ENCODE peak calls at places on chromosome 22, in eight cellular contexts. T is heart left ventricle, G is SJCRH30, C is Caco-2, J is mammary epithelial cell, V is GM12865, K is astrocyte of the spinal cord, Q is AG09309. H is an unnamed sample.

GRCh38 chr22:28051787-28052356 is 132.8 kb upstream of the PITPNB start:
- DNase-seq in Q (no peak), G (peak; percentile 68), V (peak; percentile 50), T (peak; percentile 79), C (peak; percentile 69), K (peak; percentile 70), J (peak; percentile 25), H (peak; percentile 88)

GRCh38 chr22:40324468-40325305 is 21.6 kb upstream of the ADSL start:
- DNase-seq in V (no peak), J (no peak), C (no peak), Q (no peak), G (no peak), K (no peak), T (no peak), H (no peak)

GRCh38 chr22:30196867-30197336 is 49.7 kb downstream of the LIF start:
- DNase-seq in G (no peak), K (no peak), V (no peak), C (no peak), T (no peak), Q (no peak), J (no peak), H (no peak)

GRCh38 chr22:24834845-24835570 is 29.0 kb downstream of the SGSM1 start:
- DNase-seq in C (no peak), T (no peak), J (peak; percentile 48), G (no peak), V (peak; percentile 4), K (no peak), Q (no peak), H (no peak)

GRCh38 chr22:49657275-49657973 is 170.2 kb downstream of the BRD1 start:
- DNase-seq in Q (no peak), T (peak; percentile 86), C (no peak), K (no peak), V (peak; percentile 40), G (no peak), J (no peak), H (peak; percentile 82)

GRCh38 chr22:39943366-39943765 is 16.8 kb upstream of the TMA7B start:
- DNase-seq in G (no peak), K (no peak), C (peak; percentile 39), Q (no peak), T (no peak), J (no peak), V (peak; percentile 32), H (no peak)

GRCh38 chr22:29375436-29376076 is 12.8 kb downstream of the AP1B1 start:
- DNase-seq in K (no peak), V (no peak), C (no peak), J (no peak), G (no peak), T (no peak), Q (no peak), H (peak; percentile 72)

GRCh38 chr22:35023692-35024363 is 42.1 kb upstream of the ISX start:
- DNase-seq in T (peak; percentile 84), G (peak; percentile 40), C (peak; percentile 60), J (peak; percentile 32), V (peak; percentile 87), K (peak; percentile 6), Q (no peak), H (peak; percentile 66)

GRCh38 chr22:38823637-38824036 is 20.2 kb downstream of the NPTXR start:
- DNase-seq in K (no peak), V (no peak), Q (no peak), T (no peak), C (no peak), J (no peak), G (no peak), H (no peak)

GRCh38 chr22:27788889-27789288 is 12.7 kb downstream of the MN1 start:
- DNase-seq in K (peak; percentile 7), V (no peak), G (no peak), C (no peak), Q (no peak), T (no peak), J (no peak), H (no peak)

GRCh38 chr22:45271667-45272188 is 13.0 kb upstream of the UPK3A start:
- DNase-seq in J (no peak), T (peak; percentile 70), V (no peak), G (peak; percentile 83), Q (no peak), K (no peak), C (no peak), H (peak; percentile 84)

GRCh38 chr22:45265546-45265945 is 19.2 kb upstream of the UPK3A start:
- DNase-seq in T (no peak), V (no peak), C (no peak), J (no peak), Q (no peak), K (no peak), G (no peak), H (no peak)

GRCh38 chr22:45268958-45269844 is 15.5 kb upstream of the UPK3A start:
- DNase-seq in J (peak; percentile 43), K (peak; percentile 59), V (peak; percentile 88), C (peak; percentile 76), T (peak; percentile 95), G (peak; percentile 67), Q (no peak), H (peak; percentile 95)

GRCh38 chr22:45270095-45271020 is 14.4 kb upstream of the UPK3A start:
- DNase-seq in T (no peak), J (no peak), G (no peak), K (no peak), C (no peak), V (no peak), Q (no peak), H (no peak)

DNA sequence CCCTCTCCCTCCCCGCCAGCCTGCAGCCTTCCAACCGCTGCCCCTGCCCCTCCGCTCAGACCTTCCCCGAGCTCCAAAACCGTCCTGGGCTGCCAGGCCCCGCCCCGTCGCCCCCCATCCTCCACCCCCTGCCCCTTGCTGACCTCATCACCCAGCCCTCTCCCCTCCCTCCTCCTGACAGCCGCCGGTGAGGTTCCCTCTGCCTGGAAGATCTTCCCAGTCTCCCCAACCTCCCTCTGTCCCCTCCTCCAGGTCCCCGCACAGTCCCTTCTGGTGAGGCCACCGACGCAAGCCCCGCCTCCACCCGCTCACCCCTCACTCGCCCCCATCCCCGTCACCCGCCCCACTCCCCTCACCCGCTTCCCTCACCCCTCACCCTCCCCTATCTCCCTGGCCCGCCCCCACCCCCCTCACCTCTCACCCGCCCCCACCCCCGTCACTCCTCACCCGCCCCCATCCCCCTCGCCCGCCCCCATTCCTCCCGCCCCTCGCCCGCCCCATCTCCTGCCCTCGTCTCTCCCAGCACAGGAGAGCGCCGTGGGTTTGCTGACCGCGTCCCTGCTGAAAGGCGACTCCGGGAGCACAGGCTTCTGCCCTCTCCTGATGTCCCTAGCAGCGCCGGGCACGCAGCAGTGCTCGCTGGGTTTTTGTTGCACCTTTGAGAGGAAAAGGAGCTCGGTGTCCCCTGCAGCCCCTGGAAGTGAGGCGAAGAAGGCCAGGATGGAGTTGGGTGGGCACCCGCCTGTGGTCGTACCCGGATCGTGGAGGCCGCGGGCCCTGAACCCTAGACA is 16.4 kb upstream of the UPK3A start:
- DNase-seq in J (no peak), V (no peak), K (no peak), Q (no peak), C (peak; percentile 80), T (peak; percentile 61), G (no peak), H (peak; percentile 30)
- H3K4me3 ChIP-seq in J (peak overlapping the region; percentile 67), V (peak overlapping the region; percentile 51), K (peak overlapping the region; percentile 53), Q (peak overlapping the region; percentile 72), C (peak overlapping the region; percentile 76), T (peak overlapping the region; percentile 48), G (peak overlapping the region; percentile 25), H (peak overlapping the region; percentile 74)

GRCh38 chr22:17198188-17199130 is 20.8 kb downstream of the ADA2 start:
- DNase-seq in V (no peak), J (no peak), G (no peak), C (no peak), T (peak; percentile 83), K (peak; percentile 18), Q (no peak), H (peak; percentile 28)
- H3K4me3 ChIP-seq in V (no peak overlapping the region), J (no peak overlapping the region), G (peak overlapping the region; percentile 13), C (no peak overlapping the region), T (peak overlapping the region; percentile 51), K (peak overlapping the region; percentile 43), Q (no peak overlapping the region), H (peak overlapping the region; percentile 58)

DNA sequence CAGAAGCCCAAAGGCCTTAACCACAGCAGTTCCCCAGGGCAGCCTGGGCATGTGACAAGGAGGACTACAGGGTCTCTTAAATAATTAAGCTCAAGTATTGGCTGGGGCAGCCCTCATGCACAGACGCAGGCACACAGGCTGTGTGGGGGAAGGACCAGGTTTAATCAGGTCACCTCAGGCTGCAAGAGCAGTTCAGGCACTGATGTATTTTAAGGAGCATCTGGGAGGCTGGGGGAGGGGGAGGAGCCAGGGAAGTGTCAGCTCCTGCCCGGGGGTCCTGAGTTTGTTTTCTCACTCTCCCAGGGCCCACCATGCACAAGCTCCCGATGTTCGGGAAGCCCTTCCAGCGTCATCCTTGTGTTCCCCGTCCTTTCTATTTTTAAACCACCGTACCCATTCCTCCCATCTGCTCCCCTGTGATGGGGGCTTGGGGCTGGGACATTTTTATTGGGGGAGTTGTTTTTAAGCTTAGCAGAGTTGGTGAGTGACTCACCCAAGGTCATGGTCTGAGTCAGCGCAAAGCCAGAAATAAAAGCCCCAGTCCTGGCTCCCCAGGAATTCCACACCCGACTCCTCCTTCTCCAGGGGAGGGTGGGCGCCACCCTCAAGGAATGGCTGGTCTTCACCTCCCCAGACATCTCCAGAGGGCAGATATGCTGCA is 2.4 kb downstream of the CSDC2 start:
- DNase-seq in V (no peak), C (no peak), Q (no peak), G (peak; percentile 42), T (no peak), J (peak; percentile 30), K (peak; percentile 90), H (no peak)
- H3K4me3 ChIP-seq in V (no peak overlapping the region), C (no peak overlapping the region), Q (peak overlapping the region; percentile 14), G (no peak overlapping the region), T (peak overlapping the region; percentile 34), J (no peak overlapping the region), K (no peak overlapping the region), H (no peak overlapping the region)

DNA sequence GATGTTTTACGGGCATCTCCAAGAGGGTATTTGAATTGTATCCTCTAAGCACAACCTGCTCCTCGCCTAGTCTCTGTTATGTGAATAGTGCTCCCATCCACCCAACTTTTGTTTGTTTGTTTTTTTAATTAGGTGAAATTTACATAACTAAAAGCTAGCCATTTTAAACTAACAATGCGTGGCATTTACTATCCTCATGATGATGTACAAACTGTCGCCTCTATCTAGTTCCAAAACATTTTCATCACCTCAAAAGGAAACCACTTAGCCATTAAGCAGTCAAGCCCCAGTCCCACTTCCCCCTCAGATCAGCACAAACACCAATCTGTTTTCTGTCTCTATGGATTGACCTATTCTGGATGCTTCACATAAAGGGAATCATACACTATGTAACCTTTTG is 3.9 kb downstream of the SYN3 start:
- DNase-seq in Q (no peak), G (no peak), J (no peak), T (no peak), K (no peak), V (no peak), C (no peak), H (no peak)
- H3K4me3 ChIP-seq in Q (no peak overlapping the region), G (no peak overlapping the region), J (no peak overlapping the region), T (no peak overlapping the region), K (no peak overlapping the region), V (no peak overlapping the region), C (no peak overlapping the region), H (no peak overlapping the region)

GRCh38 chr22:42719133-42719532 is 1.5 kb downstream of the A4GALT start:
- DNase-seq in J (no peak), Q (no peak), K (no peak), V (peak; percentile 31), G (no peak), T (no peak), C (no peak), H (no peak)
- H3K4me3 ChIP-seq in J (no peak overlapping the region), Q (no peak overlapping the region), K (no peak overlapping the region), V (peak overlapping the region; percentile 76), G (no peak overlapping the region), T (peak overlapping the region; percentile 94), C (no peak overlapping the region), H (peak overlapping the region; percentile 85)

H was measured in psoas muscle.